ENCODE peak calls at places on chromosomes 2 and 18, in ten cellular contexts. One of them, this sample, is unnamed.
A peak's percentile ranks its signal among the peaks of the same experiment; 100 is the strongest.

GRCh38 chr2:8821276-8822217 is 15.9 kb downstream of the KIDINS220 start:
- DNase-seq in tibial artery: peak; percentile 92
- DNase-seq in HCT116: no peak
- DNase-seq in A673: no peak
- DNase-seq in CD8-positive, alpha-beta T cell: no peak
- DNase-seq in left ventricle myocardium inferior: peak; percentile 41
- DNase-seq in stomach: no peak
- DNase-seq in body of pancreas: peak; percentile 91
- DNase-seq in IMR-90: peak; percentile 56
- DNase-seq in uterus: peak; percentile 76
- DNase-seq in this sample: peak; percentile 74

GRCh38 chr2:184683923-184684322 is 85.6 kb downstream of the ZNF804A start:
- DNase-seq in tibial artery: no peak
- DNase-seq in body of pancreas: no peak
- DNase-seq in left ventricle myocardium inferior: no peak
- DNase-seq in HCT116: no peak
- DNase-seq in uterus: no peak
- DNase-seq in IMR-90: no peak
- DNase-seq in stomach: no peak
- DNase-seq in A673: no peak
- DNase-seq in CD8-positive, alpha-beta T cell: no peak
- DNase-seq in this sample: no peak

GRCh38 chr2:96930351-96931015 is 55.9 kb downstream of the FAM178B start:
- DNase-seq in tibial artery: no peak
- DNase-seq in CD8-positive, alpha-beta T cell: no peak
- DNase-seq in uterus: no peak
- DNase-seq in IMR-90: no peak
- DNase-seq in A673: no peak
- DNase-seq in body of pancreas: no peak
- DNase-seq in left ventricle myocardium inferior: no peak
- DNase-seq in stomach: no peak
- DNase-seq in HCT116: no peak
- DNase-seq in this sample: no peak

GRCh38 chr2:128464456-128464855 is 145.8 kb upstream of the HS6ST1 start:
- DNase-seq in stomach: no peak
- DNase-seq in left ventricle myocardium inferior: no peak
- DNase-seq in CD8-positive, alpha-beta T cell: no peak
- DNase-seq in body of pancreas: no peak
- DNase-seq in HCT116: no peak
- DNase-seq in tibial artery: no peak
- DNase-seq in A673: no peak
- DNase-seq in IMR-90: no peak
- DNase-seq in uterus: no peak
- DNase-seq in this sample: no peak

GRCh38 chr2:23651187-23651983 is 266.4 kb downstream of the KLHL29 start:
- DNase-seq in tibial artery: no peak
- DNase-seq in IMR-90: peak; percentile 92
- DNase-seq in uterus: no peak
- DNase-seq in CD8-positive, alpha-beta T cell: no peak
- DNase-seq in stomach: no peak
- DNase-seq in left ventricle myocardium inferior: no peak
- DNase-seq in A673: no peak
- DNase-seq in body of pancreas: no peak
- DNase-seq in HCT116: no peak
- DNase-seq in this sample: no peak

GRCh38 chr2:41598161-41598894 is 449.5 kb upstream of the PKDCC start:
- DNase-seq in uterus: no peak
- DNase-seq in A673: no peak
- DNase-seq in tibial artery: no peak
- DNase-seq in body of pancreas: no peak
- DNase-seq in CD8-positive, alpha-beta T cell: no peak
- DNase-seq in HCT116: no peak
- DNase-seq in IMR-90: no peak
- DNase-seq in stomach: no peak
- DNase-seq in left ventricle myocardium inferior: no peak
- DNase-seq in this sample: no peak

GRCh38 chr18:55489742-55490055 is 98.3 kb downstream of the TCF4 start:
- DNase-seq in stomach: no peak
- DNase-seq in A673: no peak
- DNase-seq in CD8-positive, alpha-beta T cell: no peak
- DNase-seq in tibial artery: no peak
- DNase-seq in body of pancreas: no peak
- DNase-seq in HCT116: no peak
- DNase-seq in IMR-90: peak; percentile 55
- DNase-seq in uterus: no peak
- DNase-seq in left ventricle myocardium inferior: no peak
- DNase-seq in this sample: no peak

GRCh38 chr2:164711246-164712138 is 90.2 kb upstream of the GRB14 start:
- DNase-seq in left ventricle myocardium inferior: no peak
- DNase-seq in CD8-positive, alpha-beta T cell: no peak
- DNase-seq in stomach: no peak
- DNase-seq in uterus: no peak
- DNase-seq in HCT116: no peak
- DNase-seq in A673: no peak
- DNase-seq in tibial artery: no peak
- DNase-seq in IMR-90: no peak
- DNase-seq in body of pancreas: no peak
- DNase-seq in this sample: no peak

GRCh38 chr2:44753552-44754285 is 187.8 kb upstream of the SIX3 start:
- DNase-seq in stomach: no peak
- DNase-seq in uterus: no peak
- DNase-seq in HCT116: no peak
- DNase-seq in IMR-90: no peak
- DNase-seq in A673: no peak
- DNase-seq in body of pancreas: no peak
- DNase-seq in CD8-positive, alpha-beta T cell: no peak
- DNase-seq in left ventricle myocardium inferior: no peak
- DNase-seq in tibial artery: no peak
- DNase-seq in this sample: no peak

GRCh38 chr2:203412555-203413331 is 84.5 kb downstream of the ABI2 start:
- DNase-seq in CD8-positive, alpha-beta T cell: no peak
- DNase-seq in IMR-90: no peak
- DNase-seq in uterus: no peak
- DNase-seq in stomach: no peak
- DNase-seq in left ventricle myocardium inferior: peak; percentile 31
- DNase-seq in A673: no peak
- DNase-seq in HCT116: no peak
- DNase-seq in body of pancreas: no peak
- DNase-seq in tibial artery: no peak
- DNase-seq in this sample: no peak

GRCh38 chr2:209230560-209230959 is 193.3 kb upstream of the MAP2 start:
- DNase-seq in body of pancreas: no peak
- DNase-seq in CD8-positive, alpha-beta T cell: no peak
- DNase-seq in uterus: no peak
- DNase-seq in HCT116: no peak
- DNase-seq in IMR-90: no peak
- DNase-seq in tibial artery: no peak
- DNase-seq in stomach: no peak
- DNase-seq in A673: no peak
- DNase-seq in left ventricle myocardium inferior: no peak
- DNase-seq in this sample: no peak

GRCh38 chr18:43882358-43882757 is 605.1 kb upstream of the SYT4 start:
- DNase-seq in CD8-positive, alpha-beta T cell: no peak
- DNase-seq in stomach: no peak
- DNase-seq in A673: no peak
- DNase-seq in uterus: no peak
- DNase-seq in IMR-90: no peak
- DNase-seq in tibial artery: no peak
- DNase-seq in HCT116: no peak
- DNase-seq in body of pancreas: no peak
- DNase-seq in left ventricle myocardium inferior: peak; percentile 24
- DNase-seq in this sample: no peak

DNA sequence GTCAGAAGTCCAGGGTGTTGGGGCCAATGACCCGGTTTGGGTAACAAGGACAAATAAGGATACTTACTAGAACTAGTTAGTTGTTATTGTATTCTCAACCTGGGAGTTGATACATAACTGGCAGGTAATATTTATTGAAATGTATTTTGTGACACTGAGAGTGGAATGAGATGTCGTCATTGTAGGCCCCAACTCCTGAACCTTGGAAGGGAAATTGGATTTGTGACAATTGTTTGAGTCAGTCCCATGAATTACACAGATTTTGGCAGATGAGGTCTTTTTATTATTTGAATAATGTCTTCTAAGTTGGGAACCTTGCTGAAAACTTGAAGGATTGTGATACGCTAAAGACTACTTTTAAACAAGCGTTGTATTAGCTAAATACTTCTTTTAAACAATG is 5.1 kb downstream of the TIMM21 start:
- DNase-seq in stomach: no peak
- DNase-seq in uterus: no peak
- DNase-seq in HCT116: no peak
- DNase-seq in CD8-positive, alpha-beta T cell: no peak
- DNase-seq in IMR-90: no peak
- DNase-seq in A673: no peak
- DNase-seq in left ventricle myocardium inferior: no peak
- DNase-seq in tibial artery: no peak
- DNase-seq in body of pancreas: no peak
- DNase-seq in this sample: no peak
- H3K36me3 ChIP-seq in stomach: peaks cover 58% of the 10 kb centered on the region
- H3K36me3 ChIP-seq in uterus: no peaks in the 10 kb centered on the region
- H3K36me3 ChIP-seq in HCT116: peaks cover 19% of the 10 kb centered on the region
- H3K36me3 ChIP-seq in CD8-positive, alpha-beta T cell: peaks cover 22% of the 10 kb centered on the region
- H3K36me3 ChIP-seq in IMR-90: peaks cover 11% of the 10 kb centered on the region
- H3K36me3 ChIP-seq in A673: peaks cover 34% of the 10 kb centered on the region
- H3K36me3 ChIP-seq in left ventricle myocardium inferior: peaks cover 52% of the 10 kb centered on the region
- H3K36me3 ChIP-seq in tibial artery: peaks cover 55% of the 10 kb centered on the region
- H3K36me3 ChIP-seq in body of pancreas: no peaks in the 10 kb centered on the region
- H3K36me3 ChIP-seq in this sample: peaks cover 29% of the 10 kb centered on the region

DNA sequence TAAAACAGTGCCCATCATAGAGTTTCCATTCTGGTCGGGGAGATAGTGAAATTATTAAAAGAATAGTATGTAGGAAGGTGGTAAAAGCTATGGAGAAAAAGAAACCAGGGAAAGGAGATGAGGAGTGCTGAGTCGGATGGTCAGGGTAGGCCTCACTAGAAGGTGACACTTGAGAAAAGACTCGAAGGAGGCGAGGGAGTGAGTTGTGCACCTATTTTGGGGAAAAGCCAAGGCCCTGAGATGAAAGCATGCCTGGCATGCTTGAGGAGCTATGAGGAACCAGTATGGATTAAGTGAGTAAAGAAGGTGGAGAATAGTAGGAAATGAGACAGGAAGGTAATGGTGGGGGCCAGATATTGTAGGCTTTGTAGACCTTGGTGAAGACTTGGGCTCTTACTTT is 7.3 kb upstream of the TTLL4 start:
- DNase-seq in A673: no peak
- DNase-seq in HCT116: no peak
- DNase-seq in left ventricle myocardium inferior: no peak
- DNase-seq in CD8-positive, alpha-beta T cell: no peak
- DNase-seq in uterus: no peak
- DNase-seq in body of pancreas: no peak
- DNase-seq in tibial artery: no peak
- DNase-seq in IMR-90: no peak
- DNase-seq in stomach: no peak
- DNase-seq in this sample: no peak
- H3K27me3 ChIP-seq in A673: no peaks in the 10 kb centered on the region
- H3K27me3 ChIP-seq in HCT116: no peaks in the 10 kb centered on the region
- H3K27me3 ChIP-seq in left ventricle myocardium inferior: no peaks in the 10 kb centered on the region
- H3K27me3 ChIP-seq in CD8-positive, alpha-beta T cell: no peaks in the 10 kb centered on the region
- H3K27me3 ChIP-seq in uterus: no peaks in the 10 kb centered on the region
- H3K27me3 ChIP-seq in body of pancreas: no peaks in the 10 kb centered on the region
- H3K27me3 ChIP-seq in tibial artery: no peaks in the 10 kb centered on the region
- H3K27me3 ChIP-seq in IMR-90: no peaks in the 10 kb centered on the region
- H3K27me3 ChIP-seq in stomach: no peaks in the 10 kb centered on the region
- H3K27me3 ChIP-seq in this sample: no peaks in the 10 kb centered on the region

GRCh38 chr2:73949802-73950201 is 23.1 kb downstream of the DGUOK start:
- DNase-seq in stomach: no peak
- DNase-seq in body of pancreas: no peak
- DNase-seq in A673: no peak
- DNase-seq in uterus: no peak
- DNase-seq in tibial artery: no peak
- DNase-seq in IMR-90: no peak
- DNase-seq in HCT116: no peak
- DNase-seq in CD8-positive, alpha-beta T cell: no peak
- DNase-seq in left ventricle myocardium inferior: no peak
- DNase-seq in this sample: no peak

GRCh38 chr2:73946666-73947065 is 20.0 kb downstream of the DGUOK start:
- DNase-seq in stomach: no peak
- DNase-seq in HCT116: no peak
- DNase-seq in CD8-positive, alpha-beta T cell: no peak
- DNase-seq in tibial artery: no peak
- DNase-seq in uterus: no peak
- DNase-seq in A673: no peak
- DNase-seq in body of pancreas: no peak
- DNase-seq in IMR-90: no peak
- DNase-seq in left ventricle myocardium inferior: no peak
- DNase-seq in this sample: no peak

GRCh38 chr2:73944714-73945113 is 18.0 kb downstream of the DGUOK start:
- DNase-seq in IMR-90: no peak
- DNase-seq in left ventricle myocardium inferior: no peak
- DNase-seq in stomach: no peak
- DNase-seq in body of pancreas: no peak
- DNase-seq in CD8-positive, alpha-beta T cell: no peak
- DNase-seq in uterus: no peak
- DNase-seq in tibial artery: no peak
- DNase-seq in HCT116: no peak
- DNase-seq in A673: no peak
- DNase-seq in this sample: no peak

GRCh38 chr2:73946215-73946614 is 19.5 kb downstream of the DGUOK start:
- DNase-seq in left ventricle myocardium inferior: no peak
- DNase-seq in IMR-90: no peak
- DNase-seq in body of pancreas: no peak
- DNase-seq in tibial artery: no peak
- DNase-seq in uterus: no peak
- DNase-seq in stomach: no peak
- DNase-seq in A673: no peak
- DNase-seq in HCT116: no peak
- DNase-seq in CD8-positive, alpha-beta T cell: no peak
- DNase-seq in this sample: no peak

GRCh38 chr2:73947412-73948018 is 20.8 kb downstream of the DGUOK start:
- DNase-seq in A673: no peak
- DNase-seq in IMR-90: no peak
- DNase-seq in left ventricle myocardium inferior: no peak
- DNase-seq in tibial artery: no peak
- DNase-seq in uterus: no peak
- DNase-seq in HCT116: no peak
- DNase-seq in body of pancreas: no peak
- DNase-seq in stomach: no peak
- DNase-seq in CD8-positive, alpha-beta T cell: no peak
- DNase-seq in this sample: no peak
- H3K36me3 ChIP-seq in A673: peaks cover 73% of the 10 kb centered on the region
- H3K36me3 ChIP-seq in IMR-90: peaks cover 46% of the 10 kb centered on the region
- H3K36me3 ChIP-seq in left ventricle myocardium inferior: peaks cover 83% of the 10 kb centered on the region
- H3K36me3 ChIP-seq in tibial artery: peaks cover 84% of the 10 kb centered on the region
- H3K36me3 ChIP-seq in uterus: no peaks in the 10 kb centered on the region
- H3K36me3 ChIP-seq in HCT116: peaks cover 51% of the 10 kb centered on the region
- H3K36me3 ChIP-seq in body of pancreas: no peaks in the 10 kb centered on the region
- H3K36me3 ChIP-seq in stomach: peaks cover 82% of the 10 kb centered on the region
- H3K36me3 ChIP-seq in CD8-positive, alpha-beta T cell: peaks cover 22% of the 10 kb centered on the region
- H3K36me3 ChIP-seq in this sample: no peaks in the 10 kb centered on the region

GRCh38 chr18:22346968-22347611 is 70.6 kb downstream of the CTAGE1 start:
- DNase-seq in body of pancreas: peak; percentile 78
- DNase-seq in HCT116: no peak
- DNase-seq in left ventricle myocardium inferior: peak; percentile 89
- DNase-seq in IMR-90: peak; percentile 73
- DNase-seq in CD8-positive, alpha-beta T cell: no peak
- DNase-seq in uterus: peak; percentile 82
- DNase-seq in tibial artery: peak; percentile 89
- DNase-seq in stomach: peak; percentile 79
- DNase-seq in A673: no peak
- DNase-seq in this sample: peak; percentile 93
- H3K27me3 ChIP-seq in body of pancreas: no peaks in the 10 kb centered on the region
- H3K27me3 ChIP-seq in HCT116: no peaks in the 10 kb centered on the region
- H3K27me3 ChIP-seq in left ventricle myocardium inferior: no peaks in the 10 kb centered on the region
- H3K27me3 ChIP-seq in IMR-90: no peaks in the 10 kb centered on the region
- H3K27me3 ChIP-seq in CD8-positive, alpha-beta T cell: no peaks in the 10 kb centered on the region
- H3K27me3 ChIP-seq in uterus: no peaks in the 10 kb centered on the region
- H3K27me3 ChIP-seq in tibial artery: no peaks in the 10 kb centered on the region
- H3K27me3 ChIP-seq in stomach: peaks cover 4% of the 10 kb centered on the region
- H3K27me3 ChIP-seq in A673: peaks cover 86% of the 10 kb centered on the region
- H3K27me3 ChIP-seq in this sample: no peaks in the 10 kb centered on the region

This sample was measured in adrenal gland.